ENCODE peak calls at places on chromosomes 1 and 21, in nine cellular contexts. One of them, this sample, is unnamed.

GRCh38 chr1:228156941-228157351 is 7.2 kb downstream of the GJC2 start:
- DNase-seq in lower leg skin: no peak
- DNase-seq in fibroblast of the aortic adventitia: no peak
- DNase-seq in fibroblast of pulmonary artery: no peak
- DNase-seq in astrocyte of the spinal cord: no peak
- DNase-seq in aorta: peak
- DNase-seq in CD8-positive, alpha-beta T cell: peak
- DNase-seq in testis: no peak
- DNase-seq in fibroblast of lung: no peak
- DNase-seq in this sample: no peak

GRCh38 chr1:206503591-206504362 is 3.6 kb upstream of the RASSF5 start:
- DNase-seq in fibroblast of the aortic adventitia: peak
- DNase-seq in fibroblast of lung: peak
- DNase-seq in fibroblast of pulmonary artery: peak
- DNase-seq in testis: no peak
- DNase-seq in astrocyte of the spinal cord: peak
- DNase-seq in aorta: peak
- DNase-seq in lower leg skin: peak
- DNase-seq in CD8-positive, alpha-beta T cell: peak
- DNase-seq in this sample: peak

GRCh38 chr1:227563319-227564201 is at the start of gene ZNF678:
- DNase-seq in fibroblast of lung: peak
- DNase-seq in astrocyte of the spinal cord: peak
- DNase-seq in lower leg skin: peak
- DNase-seq in fibroblast of pulmonary artery: peak
- DNase-seq in CD8-positive, alpha-beta T cell: peak
- DNase-seq in fibroblast of the aortic adventitia: peak
- DNase-seq in aorta: peak
- DNase-seq in testis: peak
- DNase-seq in this sample: peak

GRCh38 chr1:91901231-91901630 is 15.3 kb upstream of the TGFBR3 start:
- DNase-seq in lower leg skin: no peak
- DNase-seq in fibroblast of the aortic adventitia: peak
- DNase-seq in fibroblast of lung: peak
- DNase-seq in astrocyte of the spinal cord: no peak
- DNase-seq in testis: no peak
- DNase-seq in CD8-positive, alpha-beta T cell: no peak
- DNase-seq in aorta: no peak
- DNase-seq in fibroblast of pulmonary artery: no peak
- DNase-seq in this sample: no peak

GRCh38 chr1:160781129-160781808 is 14.7 kb upstream of the LY9 start:
- DNase-seq in testis: no peak
- DNase-seq in fibroblast of lung: no peak
- DNase-seq in astrocyte of the spinal cord: no peak
- DNase-seq in aorta: no peak
- DNase-seq in fibroblast of the aortic adventitia: no peak
- DNase-seq in lower leg skin: no peak
- DNase-seq in fibroblast of pulmonary artery: no peak
- DNase-seq in CD8-positive, alpha-beta T cell: no peak
- DNase-seq in this sample: no peak

GRCh38 chr1:20931930-20932436 is 144.9 kb upstream of the HP1BP3 start:
- DNase-seq in aorta: no peak
- DNase-seq in astrocyte of the spinal cord: no peak
- DNase-seq in fibroblast of pulmonary artery: no peak
- DNase-seq in fibroblast of lung: no peak
- DNase-seq in lower leg skin: no peak
- DNase-seq in fibroblast of the aortic adventitia: no peak
- DNase-seq in CD8-positive, alpha-beta T cell: no peak
- DNase-seq in testis: no peak
- DNase-seq in this sample: no peak

GRCh38 chr1:78649628-78650027 is at the start of gene IFI44:
- DNase-seq in testis: peak
- DNase-seq in fibroblast of pulmonary artery: peak
- DNase-seq in aorta: peak
- DNase-seq in lower leg skin: peak
- DNase-seq in astrocyte of the spinal cord: peak
- DNase-seq in fibroblast of lung: peak
- DNase-seq in fibroblast of the aortic adventitia: peak
- DNase-seq in CD8-positive, alpha-beta T cell: peak
- DNase-seq in this sample: peak

GRCh38 chr1:38941093-38941492 is 537 bp downstream of the RHBDL2 start:
- DNase-seq in aorta: no peak
- DNase-seq in fibroblast of lung: no peak
- DNase-seq in fibroblast of pulmonary artery: no peak
- DNase-seq in astrocyte of the spinal cord: no peak
- DNase-seq in testis: peak
- DNase-seq in CD8-positive, alpha-beta T cell: no peak
- DNase-seq in lower leg skin: no peak
- DNase-seq in fibroblast of the aortic adventitia: no peak
- DNase-seq in this sample: no peak

GRCh38 chr1:14265515-14265914 is 333.0 kb upstream of the KAZN start:
- DNase-seq in CD8-positive, alpha-beta T cell: no peak
- DNase-seq in aorta: no peak
- DNase-seq in fibroblast of the aortic adventitia: no peak
- DNase-seq in fibroblast of pulmonary artery: no peak
- DNase-seq in testis: no peak
- DNase-seq in fibroblast of lung: no peak
- DNase-seq in astrocyte of the spinal cord: no peak
- DNase-seq in lower leg skin: no peak
- DNase-seq in this sample: no peak

GRCh38 chr1:110647254-110647891 is 27.4 kb downstream of the KCNA3 start:
- DNase-seq in lower leg skin: no peak
- DNase-seq in CD8-positive, alpha-beta T cell: no peak
- DNase-seq in testis: no peak
- DNase-seq in aorta: no peak
- DNase-seq in fibroblast of pulmonary artery: peak
- DNase-seq in fibroblast of lung: peak
- DNase-seq in fibroblast of the aortic adventitia: peak
- DNase-seq in astrocyte of the spinal cord: no peak
- DNase-seq in this sample: peak

GRCh38 chr21:37673801-37674575 is 242.3 kb downstream of the KCNJ6 start:
- DNase-seq in CD8-positive, alpha-beta T cell: no peak
- DNase-seq in lower leg skin: no peak
- DNase-seq in aorta: no peak
- DNase-seq in astrocyte of the spinal cord: no peak
- DNase-seq in fibroblast of pulmonary artery: no peak
- DNase-seq in fibroblast of the aortic adventitia: no peak
- DNase-seq in fibroblast of lung: no peak
- DNase-seq in testis: no peak
- DNase-seq in this sample: no peak

GRCh38 chr1:210635108-210635507 is 306.4 kb downstream of the HHAT start:
- DNase-seq in fibroblast of lung: no peak
- DNase-seq in fibroblast of the aortic adventitia: no peak
- DNase-seq in aorta: no peak
- DNase-seq in astrocyte of the spinal cord: no peak
- DNase-seq in CD8-positive, alpha-beta T cell: no peak
- DNase-seq in fibroblast of pulmonary artery: no peak
- DNase-seq in lower leg skin: no peak
- DNase-seq in testis: no peak
- DNase-seq in this sample: no peak

GRCh38 chr1:983736-984475 is 2.0 kb upstream of the PERM1 start:
- DNase-seq in fibroblast of lung: no peak
- DNase-seq in fibroblast of pulmonary artery: no peak
- DNase-seq in astrocyte of the spinal cord: no peak
- DNase-seq in CD8-positive, alpha-beta T cell: peak
- DNase-seq in testis: peak
- DNase-seq in fibroblast of the aortic adventitia: peak
- DNase-seq in aorta: peak
- DNase-seq in lower leg skin: no peak
- DNase-seq in this sample: peak

GRCh38 chr1:54926955-54927354 is 40.0 kb upstream of the DHCR24 start:
- DNase-seq in astrocyte of the spinal cord: no peak
- DNase-seq in aorta: no peak
- DNase-seq in fibroblast of the aortic adventitia: no peak
- DNase-seq in lower leg skin: no peak
- DNase-seq in fibroblast of pulmonary artery: no peak
- DNase-seq in testis: no peak
- DNase-seq in fibroblast of lung: peak
- DNase-seq in CD8-positive, alpha-beta T cell: no peak
- DNase-seq in this sample: no peak

GRCh38 chr1:246608616-246609376 is 42.5 kb downstream of the CNST start:
- DNase-seq in CD8-positive, alpha-beta T cell: no peak
- DNase-seq in testis: peak
- DNase-seq in astrocyte of the spinal cord: peak
- DNase-seq in fibroblast of lung: peak
- DNase-seq in fibroblast of the aortic adventitia: peak
- DNase-seq in aorta: peak
- DNase-seq in fibroblast of pulmonary artery: peak
- DNase-seq in lower leg skin: peak
- DNase-seq in this sample: no peak

GRCh38 chr1:40694353-40694874 is 2.9 kb downstream of the NFYC start:
- DNase-seq in aorta: no peak
- DNase-seq in fibroblast of the aortic adventitia: no peak
- DNase-seq in CD8-positive, alpha-beta T cell: no peak
- DNase-seq in fibroblast of pulmonary artery: no peak
- DNase-seq in fibroblast of lung: no peak
- DNase-seq in lower leg skin: no peak
- DNase-seq in astrocyte of the spinal cord: no peak
- DNase-seq in testis: no peak
- DNase-seq in this sample: no peak

GRCh38 chr1:2331200-2331544 is 60.2 kb downstream of the MORN1 start:
- DNase-seq in fibroblast of pulmonary artery: no peak
- DNase-seq in lower leg skin: no peak
- DNase-seq in fibroblast of the aortic adventitia: no peak
- DNase-seq in aorta: no peak
- DNase-seq in testis: no peak
- DNase-seq in CD8-positive, alpha-beta T cell: no peak
- DNase-seq in fibroblast of lung: no peak
- DNase-seq in astrocyte of the spinal cord: no peak
- DNase-seq in this sample: no peak
- H3K4me3 ChIP-seq in fibroblast of pulmonary artery: no peak
- H3K4me3 ChIP-seq in lower leg skin: no peak
- H3K4me3 ChIP-seq in fibroblast of the aortic adventitia: no peak
- H3K4me3 ChIP-seq in aorta: no peak
- H3K4me3 ChIP-seq in testis: no peak
- H3K4me3 ChIP-seq in CD8-positive, alpha-beta T cell: no peak
- H3K4me3 ChIP-seq in fibroblast of lung: no peak
- H3K4me3 ChIP-seq in astrocyte of the spinal cord: no peak
- H3K4me3 ChIP-seq in this sample: no peak

GRCh38 chr1:47727051-47727708 is 270.0 kb downstream of the TRABD2B start:
- DNase-seq in fibroblast of lung: no peak
- DNase-seq in fibroblast of pulmonary artery: no peak
- DNase-seq in fibroblast of the aortic adventitia: no peak
- DNase-seq in testis: no peak
- DNase-seq in aorta: no peak
- DNase-seq in CD8-positive, alpha-beta T cell: no peak
- DNase-seq in lower leg skin: peak
- DNase-seq in astrocyte of the spinal cord: no peak
- DNase-seq in this sample: no peak

GRCh38 chr1:47724427-47724999 is 272.7 kb downstream of the TRABD2B start:
- DNase-seq in fibroblast of pulmonary artery: no peak
- DNase-seq in CD8-positive, alpha-beta T cell: no peak
- DNase-seq in aorta: no peak
- DNase-seq in astrocyte of the spinal cord: no peak
- DNase-seq in fibroblast of the aortic adventitia: no peak
- DNase-seq in lower leg skin: peak
- DNase-seq in fibroblast of lung: no peak
- DNase-seq in testis: no peak
- DNase-seq in this sample: no peak

GRCh38 chr1:47726496-47726855 is 270.7 kb downstream of the TRABD2B start:
- DNase-seq in testis: no peak
- DNase-seq in fibroblast of pulmonary artery: no peak
- DNase-seq in astrocyte of the spinal cord: no peak
- DNase-seq in fibroblast of the aortic adventitia: no peak
- DNase-seq in lower leg skin: no peak
- DNase-seq in CD8-positive, alpha-beta T cell: no peak
- DNase-seq in fibroblast of lung: no peak
- DNase-seq in aorta: no peak
- DNase-seq in this sample: no peak

GRCh38 chr1:47725000-47725731 is 272.0 kb downstream of the TRABD2B start:
- DNase-seq in aorta: no peak
- DNase-seq in fibroblast of pulmonary artery: no peak
- DNase-seq in CD8-positive, alpha-beta T cell: no peak
- DNase-seq in fibroblast of the aortic adventitia: no peak
- DNase-seq in testis: no peak
- DNase-seq in astrocyte of the spinal cord: no peak
- DNase-seq in lower leg skin: peak
- DNase-seq in fibroblast of lung: no peak
- DNase-seq in this sample: no peak

GRCh38 chr1:47725732-47726495 is 271.3 kb downstream of the TRABD2B start:
- DNase-seq in CD8-positive, alpha-beta T cell: peak
- DNase-seq in fibroblast of pulmonary artery: peak
- DNase-seq in aorta: peak
- DNase-seq in fibroblast of lung: peak
- DNase-seq in fibroblast of the aortic adventitia: peak
- DNase-seq in astrocyte of the spinal cord: peak
- DNase-seq in lower leg skin: peak
- DNase-seq in testis: peak
- DNase-seq in this sample: peak
- H3K4me3 ChIP-seq in CD8-positive, alpha-beta T cell: no peak
- H3K4me3 ChIP-seq in fibroblast of pulmonary artery: no peak
- H3K4me3 ChIP-seq in aorta: no peak
- H3K4me3 ChIP-seq in fibroblast of lung: no peak
- H3K4me3 ChIP-seq in fibroblast of the aortic adventitia: no peak
- H3K4me3 ChIP-seq in astrocyte of the spinal cord: no peak
- H3K4me3 ChIP-seq in lower leg skin: no peak
- H3K4me3 ChIP-seq in testis: no peak
- H3K4me3 ChIP-seq in this sample: no peak

DNA sequence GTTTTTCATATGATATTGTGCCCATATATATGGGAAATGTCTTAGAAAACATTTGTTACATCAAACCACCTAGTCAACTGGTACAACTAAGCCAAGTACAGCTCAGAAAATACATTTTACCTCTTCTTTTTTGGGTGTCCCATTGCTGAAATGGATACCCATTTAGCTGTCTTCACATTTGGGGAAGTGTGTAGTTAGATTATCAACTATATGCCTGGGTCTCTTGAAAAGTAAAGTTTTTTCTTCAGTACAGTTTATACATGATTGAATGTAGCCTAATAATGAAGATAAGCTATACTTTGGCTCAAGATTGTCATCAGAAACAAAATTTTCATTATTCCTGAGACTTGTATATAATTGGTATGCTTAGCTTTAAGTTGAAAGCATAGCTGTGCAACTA is 2.0 kb downstream of the AGO3 start:
- DNase-seq in testis: no peak
- DNase-seq in fibroblast of the aortic adventitia: no peak
- DNase-seq in CD8-positive, alpha-beta T cell: no peak
- DNase-seq in astrocyte of the spinal cord: no peak
- DNase-seq in fibroblast of lung: no peak
- DNase-seq in fibroblast of pulmonary artery: no peak
- DNase-seq in lower leg skin: no peak
- DNase-seq in aorta: no peak
- DNase-seq in this sample: no peak
- H3K4me3 ChIP-seq in testis: no peak
- H3K4me3 ChIP-seq in fibroblast of the aortic adventitia: no peak
- H3K4me3 ChIP-seq in CD8-positive, alpha-beta T cell: no peak
- H3K4me3 ChIP-seq in astrocyte of the spinal cord: no peak
- H3K4me3 ChIP-seq in fibroblast of lung: no peak
- H3K4me3 ChIP-seq in fibroblast of pulmonary artery: peak
- H3K4me3 ChIP-seq in lower leg skin: no peak
- H3K4me3 ChIP-seq in aorta: no peak
- H3K4me3 ChIP-seq in this sample: no peak

DNA sequence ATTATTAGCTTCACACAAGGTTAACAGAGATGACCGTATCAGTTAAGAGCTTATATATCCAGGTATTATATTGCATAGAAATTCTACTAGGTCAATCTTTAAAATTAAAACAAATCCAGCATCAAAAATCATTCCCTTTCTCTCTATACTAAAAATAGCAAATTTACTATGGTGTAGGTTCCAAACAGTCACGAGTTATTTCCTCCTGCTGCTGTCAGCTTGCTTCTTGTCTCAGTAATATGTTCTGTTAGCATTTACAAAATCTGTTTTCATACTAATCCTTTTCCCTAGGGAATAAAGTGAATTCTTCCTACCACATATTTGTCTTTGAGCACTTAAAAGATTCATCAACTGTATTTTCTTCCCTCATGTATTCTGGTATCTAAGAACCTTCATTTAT is 2.5 kb downstream of the WDR26 start:
- DNase-seq in fibroblast of lung: peak
- DNase-seq in astrocyte of the spinal cord: peak
- DNase-seq in testis: no peak
- DNase-seq in CD8-positive, alpha-beta T cell: no peak
- DNase-seq in fibroblast of the aortic adventitia: peak
- DNase-seq in fibroblast of pulmonary artery: peak
- DNase-seq in lower leg skin: no peak
- DNase-seq in aorta: no peak
- DNase-seq in this sample: no peak
- H3K4me3 ChIP-seq in fibroblast of lung: peak
- H3K4me3 ChIP-seq in astrocyte of the spinal cord: peak
- H3K4me3 ChIP-seq in testis: no peak
- H3K4me3 ChIP-seq in CD8-positive, alpha-beta T cell: peak
- H3K4me3 ChIP-seq in fibroblast of the aortic adventitia: peak
- H3K4me3 ChIP-seq in fibroblast of pulmonary artery: peak
- H3K4me3 ChIP-seq in lower leg skin: no peak
- H3K4me3 ChIP-seq in aorta: peak
- H3K4me3 ChIP-seq in this sample: peak

This sample was measured in naive thymus-derived CD4-positive, alpha-beta T cell.